ENCODE peak calls at places on chromosomes 1 and 21, in ten cellular contexts. Y is choroid plexus epithelial cell, E is HL-60, X is endodermal cell, J is astrocyte of the cerebellum, H is neural progenitor cell, C is coronary artery, T is stomach, S is GM23338, W is fibroblast of lung. U is an unnamed sample.

GRCh38 chr1:154863702-154864174 is 6.3 kb downstream of the KCNN3 start:
- DNase-seq in Y (peak; percentile 80), E (peak; percentile 63), X (peak; percentile 89), J (no peak), H (peak; percentile 73), C (no peak), T (peak; percentile 57), S (peak; percentile 77), W (peak; percentile 32), U (no peak)

GRCh38 chr1:39895096-39895495 is 6.6 kb downstream of the MYCL start:
- DNase-seq in Y (peak; percentile 33), E (no peak), X (no peak), J (no peak), H (no peak), C (no peak), T (no peak), S (no peak), W (no peak), U (no peak)

GRCh38 chr1:29602203-29602602 is 365.9 kb downstream of the PTPRU start:
- DNase-seq in Y (no peak), E (no peak), X (peak; percentile 17), J (no peak), H (no peak), C (peak; percentile 35), T (no peak), S (no peak), W (no peak), U (no peak)

GRCh38 chr1:25672763-25673409 is 56.3 kb downstream of the MAN1C1 start:
- DNase-seq in Y (no peak), E (no peak), X (no peak), J (no peak), H (no peak), C (no peak), T (no peak), S (no peak), W (no peak), U (no peak)

GRCh38 chr1:43286115-43286514 is 734 bp upstream of the C1orf210 start:
- DNase-seq in Y (no peak), E (no peak), X (no peak), J (no peak), H (no peak), C (no peak), T (peak; percentile 52), S (no peak), W (no peak), U (no peak)

GRCh38 chr1:30698401-30698981 is 24.9 kb downstream of the MATN1 start:
- DNase-seq in Y (no peak), E (no peak), X (no peak), J (no peak), H (no peak), C (no peak), T (no peak), S (no peak), W (no peak), U (no peak)

GRCh38 chr1:172381981-172382380 is 38.5 kb upstream of the C1orf105 start:
- DNase-seq in Y (no peak), E (no peak), X (no peak), J (no peak), H (no peak), C (no peak), T (no peak), S (no peak), W (no peak), U (no peak)

GRCh38 chr21:18517905-18518566 is 114.5 kb upstream of the TMPRSS15 start:
- DNase-seq in Y (no peak), E (no peak), X (no peak), J (no peak), H (no peak), C (no peak), T (no peak), S (no peak), W (no peak), U (no peak)

GRCh38 chr1:47637111-47637685 is 199.4 kb downstream of the FOXD2 start:
- DNase-seq in Y (peak; percentile 92), E (no peak), X (no peak), J (no peak), H (no peak), C (no peak), T (no peak), S (no peak), W (no peak), U (no peak)

GRCh38 chr1:58941471-58942289 is 157.8 kb upstream of the JUN start:
- DNase-seq in Y (no peak), E (no peak), X (no peak), J (no peak), H (no peak), C (no peak), T (peak; percentile 40), S (no peak), W (no peak), U (no peak)

GRCh38 chr1:47207811-47208373 is 18.1 kb upstream of the PDZK1IP1 start:
- DNase-seq in Y (no peak), E (no peak), X (no peak), J (no peak), H (no peak), C (no peak), T (no peak), S (no peak), W (no peak), U (no peak)

GRCh38 chr1:240475832-240476231 is 136.1 kb downstream of the GREM2 start:
- DNase-seq in Y (no peak), E (no peak), X (no peak), J (no peak), H (no peak), C (no peak), T (no peak), S (no peak), W (no peak), U (no peak)

GRCh38 chr1:26772687-26773086 is 15.1 kb upstream of the PIGV start:
- DNase-seq in Y (peak; percentile 63), E (no peak), X (no peak), J (peak; percentile 91), H (no peak), C (no peak), T (no peak), S (no peak), W (peak; percentile 91), U (no peak)

GRCh38 chr1:70462611-70463010 is 51.5 kb downstream of the CTH start:
- DNase-seq in Y (no peak), E (no peak), X (no peak), J (no peak), H (no peak), C (no peak), T (no peak), S (peak; percentile 3), W (no peak), U (no peak)

GRCh38 chr1:70459502-70460225 is 48.6 kb downstream of the CTH start:
- DNase-seq in Y (peak; percentile 22), E (no peak), X (no peak), J (no peak), H (no peak), C (no peak), T (no peak), S (no peak), W (peak; percentile 28), U (no peak)

GRCh38 chr1:70455291-70455690 is 44.2 kb downstream of the CTH start:
- DNase-seq in Y (no peak), E (no peak), X (no peak), J (no peak), H (no peak), C (no peak), T (no peak), S (no peak), W (peak; percentile 22), U (no peak)

GRCh38 chr1:70458120-70458519 is 47.1 kb downstream of the CTH start:
- DNase-seq in Y (no peak), E (peak; percentile 15), X (no peak), J (peak; percentile 43), H (no peak), C (no peak), T (no peak), S (no peak), W (no peak), U (no peak)
- TF ChIP-seq CTCF in Y (no peak), E (no peak), X (no peak), J (no peak), H (no peak), C (no peak), T (no peak), S (no peak), W (no peak), U (no peak)

GRCh38 chr1:176466514-176466913 is 3.5 kb downstream of the PAPPA2 start:
- DNase-seq in Y (no peak), E (no peak), X (peak; percentile 78), J (no peak), H (peak; percentile 66), C (no peak), T (no peak), S (peak; percentile 77), W (no peak), U (no peak)
- TF ChIP-seq CTCF in Y (peak; percentile 5), E (no peak), X (peak; percentile 87), J (peak; percentile 20), H (peak; percentile 64), C (no peak), T (no peak), S (peak; percentile 67), W (peak; percentile 5), U (peak; percentile 56)

DNA sequence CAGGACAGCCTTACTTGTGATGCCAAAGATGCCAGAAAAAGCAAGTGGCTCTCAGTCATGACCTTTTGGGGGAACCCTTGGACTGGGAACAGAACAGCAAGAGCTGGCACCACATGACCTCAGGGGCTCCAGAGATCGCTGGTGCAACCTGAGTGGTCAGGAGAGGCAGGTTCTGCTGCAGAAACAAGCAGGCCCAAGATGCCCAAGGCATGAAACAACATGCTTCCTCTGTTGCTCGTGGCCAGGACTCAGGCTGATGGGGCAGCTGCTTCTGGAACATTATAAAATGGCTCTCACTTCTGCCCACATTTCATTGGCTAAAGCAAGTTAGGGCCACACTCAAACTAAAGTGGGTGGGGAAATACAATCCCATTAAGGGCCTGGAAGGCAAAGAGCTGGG is 17.7 kb upstream of the CLSTN1 start:
- DNase-seq in Y (no peak), E (no peak), X (no peak), J (no peak), H (no peak), C (no peak), T (no peak), S (no peak), W (no peak), U (no peak)
- TF ChIP-seq CTCF in Y (no peak), E (no peak), X (no peak), J (no peak), H (no peak), C (no peak), T (no peak), S (no peak), W (no peak), U (no peak)

DNA sequence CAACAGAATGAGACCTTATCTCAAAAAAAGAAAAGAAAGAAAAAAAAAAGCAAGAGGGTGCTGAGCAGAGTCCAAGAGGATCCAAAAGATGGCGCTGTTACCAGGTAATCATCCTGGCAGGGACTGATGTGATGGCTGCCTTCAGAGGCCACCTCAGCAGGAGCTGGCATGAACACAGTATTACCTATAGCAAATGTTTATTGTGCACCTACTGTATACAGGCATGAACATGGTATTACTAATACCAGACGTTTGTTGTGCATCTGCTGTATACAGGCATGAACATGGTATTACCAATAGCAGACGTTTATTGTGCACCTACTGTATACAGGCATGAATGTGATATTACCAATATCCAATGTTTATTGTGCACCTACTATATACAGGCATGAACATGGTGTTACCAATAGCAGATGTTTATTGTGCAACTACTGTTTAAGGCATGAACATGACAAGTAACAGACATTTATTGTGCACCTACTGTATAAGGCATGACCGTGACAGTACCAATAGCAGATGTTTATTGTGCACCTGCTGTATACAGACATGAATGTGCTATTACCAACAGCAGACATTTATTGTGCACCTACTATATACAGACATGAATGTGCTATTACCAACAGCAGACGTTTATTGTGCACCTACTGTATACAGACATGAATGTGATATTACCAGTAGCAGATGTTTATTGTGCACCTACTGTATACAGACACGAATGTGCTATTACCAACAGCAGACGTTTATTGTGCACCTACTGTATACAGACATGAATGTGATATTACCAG is 115.1 kb upstream of the TMEM51 start:
- DNase-seq in Y (peak; percentile 51), E (peak; percentile 3), X (peak; percentile 83), J (no peak), H (peak; percentile 59), C (no peak), T (no peak), S (peak; percentile 88), W (peak; percentile 33), U (no peak)
- TF ChIP-seq CTCF in Y (peak; percentile 64), E (peak; percentile 7), X (peak; percentile 78), J (peak; percentile 43), H (peak; percentile 61), C (no peak), T (no peak), S (peak; percentile 78), W (peak; percentile 46), U (peak; percentile 51)

U was measured in progenitor cell of endocrine pancreas.